ENCODE peak calls at places on chromosomes 3 and 15, in five cellular contexts. One of them, this sample, is unnamed.
A peak's percentile ranks its signal among the peaks of the same experiment; 100 is the strongest.

GRCh38 chr3:172089250-172089649 is 49.9 kb downstream of the FNDC3B start:
- DNase-seq in NCI-H2081: no peak
- DNase-seq in nucleus accumbens: no peak
- DNase-seq in A549: no peak
- DNase-seq in stimulated activated naive CD4-positive, alpha-beta T cell: no peak
- DNase-seq in this sample: no peak

GRCh38 chr3:8183627-8184026 is 318.0 kb upstream of the LMCD1 start:
- DNase-seq in NCI-H2081: no peak
- DNase-seq in nucleus accumbens: no peak
- DNase-seq in A549: no peak
- DNase-seq in stimulated activated naive CD4-positive, alpha-beta T cell: no peak
- DNase-seq in this sample: no peak

GRCh38 chr15:43440721-43441281 is 52.2 kb downstream of the TP53BP1 start:
- DNase-seq in NCI-H2081: peak; percentile 75
- DNase-seq in nucleus accumbens: no peak
- DNase-seq in A549: peak; percentile 76
- DNase-seq in stimulated activated naive CD4-positive, alpha-beta T cell: no peak
- DNase-seq in this sample: peak; percentile 94

GRCh38 chr3:17431477-17432045 is 310.9 kb downstream of the TBC1D5 start:
- DNase-seq in NCI-H2081: no peak
- DNase-seq in nucleus accumbens: no peak
- DNase-seq in A549: no peak
- DNase-seq in stimulated activated naive CD4-positive, alpha-beta T cell: no peak
- DNase-seq in this sample: no peak

GRCh38 chr3:77411990-77412389 is 372.1 kb downstream of the ROBO2 start:
- DNase-seq in NCI-H2081: no peak
- DNase-seq in nucleus accumbens: no peak
- DNase-seq in A549: no peak
- DNase-seq in stimulated activated naive CD4-positive, alpha-beta T cell: no peak
- DNase-seq in this sample: no peak

GRCh38 chr15:74270155-74270554 is 34.0 kb downstream of the CCDC33 start:
- DNase-seq in NCI-H2081: no peak
- DNase-seq in nucleus accumbens: no peak
- DNase-seq in A549: no peak
- DNase-seq in stimulated activated naive CD4-positive, alpha-beta T cell: no peak
- DNase-seq in this sample: no peak

GRCh38 chr15:78420766-78421165 is 17.2 kb upstream of the IREB2 start:
- DNase-seq in NCI-H2081: no peak
- DNase-seq in nucleus accumbens: no peak
- DNase-seq in A549: no peak
- DNase-seq in stimulated activated naive CD4-positive, alpha-beta T cell: no peak
- DNase-seq in this sample: no peak

GRCh38 chr3:33582234-33582633 is 135.8 kb downstream of the CLASP2 start:
- DNase-seq in NCI-H2081: no peak
- DNase-seq in nucleus accumbens: no peak
- DNase-seq in A549: no peak
- DNase-seq in stimulated activated naive CD4-positive, alpha-beta T cell: no peak
- DNase-seq in this sample: no peak

GRCh38 chr3:32551496-32551895 is 19.2 kb downstream of the DYNC1LI1 start:
- DNase-seq in NCI-H2081: no peak
- DNase-seq in nucleus accumbens: no peak
- DNase-seq in A549: no peak
- DNase-seq in stimulated activated naive CD4-positive, alpha-beta T cell: no peak
- DNase-seq in this sample: no peak

GRCh38 chr3:95154775-95155174 is 1091.9 kb downstream of the NSUN3 start:
- DNase-seq in NCI-H2081: no peak
- DNase-seq in nucleus accumbens: no peak
- DNase-seq in A549: no peak
- DNase-seq in stimulated activated naive CD4-positive, alpha-beta T cell: no peak
- DNase-seq in this sample: peak; percentile 1

GRCh38 chr3:51681453-51681852 is 10.4 kb downstream of the TEX264 start:
- DNase-seq in NCI-H2081: no peak
- DNase-seq in nucleus accumbens: no peak
- DNase-seq in A549: no peak
- DNase-seq in stimulated activated naive CD4-positive, alpha-beta T cell: peak; percentile 13
- DNase-seq in this sample: no peak

This sample was measured in NCI-H460.